ENCODE peak calls at places on chromosomes 1 and 21, in nine cellular contexts. Y, M, J, V, F, N, K, G and R are unnamed samples.

GRCh38 chr1:66764994-66765578 is 12.8 kb downstream of the DYNLT5 start:
- DNase-seq in M (no peak), F (peak; percentile 30), G (peak; percentile 27), V (peak; percentile 37), N (no peak), K (peak; percentile 17), Y (peak; percentile 69), J (peak; percentile 52), R (peak; percentile 3)

GRCh38 chr1:197908695-197909336 is 6.4 kb downstream of the C1orf53 start:
- DNase-seq in J (no peak), M (no peak), V (no peak), F (no peak), K (no peak), G (no peak), N (peak; percentile 15), Y (no peak), R (no peak)

GRCh38 chr1:13760921-13761320 is 60.9 kb downstream of the PRDM2 start:
- DNase-seq in J (no peak), F (peak; percentile 40), G (no peak), K (no peak), Y (no peak), N (no peak), V (no peak), M (no peak), R (no peak)

GRCh38 chr1:86155807-86156561 is 588 bp downstream of the COL24A1 start:
- DNase-seq in F (no peak), M (no peak), N (no peak), G (no peak), K (no peak), J (peak; percentile 10), Y (no peak), V (no peak), R (no peak)

GRCh38 chr21:46121286-46122221 is 23.6 kb downstream of the COL6A2 start:
- DNase-seq in M (no peak), K (no peak), V (no peak), N (no peak), J (no peak), F (no peak), Y (no peak), G (no peak), R (no peak)

GRCh38 chr1:67685558-67686271 is 714 bp downstream of the GADD45A start:
- DNase-seq in M (peak; percentile 55), N (no peak), Y (peak; percentile 60), F (no peak), K (peak; percentile 15), V (peak; percentile 39), G (peak; percentile 47), J (no peak), R (peak; percentile 54)

GRCh38 chr1:179178135-179178630 is 51.3 kb downstream of the ABL2 start:
- DNase-seq in F (no peak), M (no peak), J (no peak), K (no peak), Y (no peak), V (no peak), N (no peak), G (no peak), R (no peak)

GRCh38 chr1:46248122-46248920 is 758 bp downstream of the RAD54L start:
- DNase-seq in K (no peak), J (peak; percentile 50), Y (peak; percentile 45), F (peak; percentile 75), N (no peak), V (peak; percentile 48), M (no peak), G (no peak), R (peak; percentile 67)

GRCh38 chr1:161006563-161006962 is 14.4 kb downstream of the F11R start:
- DNase-seq in G (no peak), N (no peak), Y (no peak), F (no peak), M (no peak), K (no peak), J (no peak), V (no peak), R (no peak)

GRCh38 chr1:899636-900317 is 23.9 kb upstream of the SAMD11 start:
- DNase-seq in F (no peak), Y (peak; percentile 2), J (no peak), G (no peak), K (no peak), N (no peak), M (no peak), V (no peak), R (no peak)

GRCh38 chr1:119632103-119632490 is 16.0 kb downstream of the ZNF697 start:
- DNase-seq in G (no peak), K (no peak), J (no peak), F (no peak), V (no peak), M (no peak), Y (no peak), N (no peak), R (no peak)